ENCODE peak calls at places on chromosome 6, in six cellular contexts. Y is small intestine, O is Panc1, F is fibroblast of mammary gland, E is right atrium auricular region, W is upper lobe of left lung. T is an unnamed sample.

GRCh38 chr6:48098923-48099322 is 12.1 kb downstream of the PTCHD4 start:
- DNase-seq in W (no peak), O (no peak), Y (no peak), E (no peak), F (peak), T (no peak)

GRCh38 chr6:30227763-30228487 is 14.7 kb upstream of the TRIM26 start:
- DNase-seq in F (no peak), Y (no peak), W (no peak), E (no peak), O (no peak), T (no peak)

GRCh38 chr6:1230281-1230680 is 81.6 kb upstream of the FOXQ1 start:
- DNase-seq in O (no peak), W (no peak), F (no peak), Y (no peak), E (no peak), T (no peak)

GRCh38 chr6:43269273-43270007 is 26.2 kb downstream of the TTBK1 start:
- DNase-seq in F (no peak), W (no peak), Y (peak), O (no peak), E (no peak), T (no peak)

GRCh38 chr6:127201321-127201720 is 65.3 kb upstream of the RNF146 start:
- DNase-seq in E (no peak), Y (no peak), F (peak), W (no peak), O (no peak), T (no peak)

GRCh38 chr6:32109114-32109764 is at the start of gene TNXB:
- DNase-seq in F (no peak), O (no peak), E (peak), Y (no peak), W (no peak), T (peak)

GRCh38 chr6:141483561-141484061 is 649.1 kb upstream of the GJE1 start:
- DNase-seq in Y (peak), W (no peak), E (no peak), O (peak), F (peak), T (no peak)

GRCh38 chr6:28489366-28490190 is 26.0 kb downstream of the GPX6 start:
- DNase-seq in Y (no peak), E (no peak), O (peak), W (peak), F (peak), T (no peak)

GRCh38 chr6:15872252-15873103 is 209.7 kb upstream of the DTNBP1 start:
- DNase-seq in O (no peak), F (peak), Y (no peak), E (no peak), W (no peak), T (no peak)

GRCh38 chr6:4348462-4349112 is 213.2 kb upstream of the ECI2 start:
- DNase-seq in Y (no peak), W (no peak), E (no peak), O (no peak), F (peak), T (no peak)

DNA sequence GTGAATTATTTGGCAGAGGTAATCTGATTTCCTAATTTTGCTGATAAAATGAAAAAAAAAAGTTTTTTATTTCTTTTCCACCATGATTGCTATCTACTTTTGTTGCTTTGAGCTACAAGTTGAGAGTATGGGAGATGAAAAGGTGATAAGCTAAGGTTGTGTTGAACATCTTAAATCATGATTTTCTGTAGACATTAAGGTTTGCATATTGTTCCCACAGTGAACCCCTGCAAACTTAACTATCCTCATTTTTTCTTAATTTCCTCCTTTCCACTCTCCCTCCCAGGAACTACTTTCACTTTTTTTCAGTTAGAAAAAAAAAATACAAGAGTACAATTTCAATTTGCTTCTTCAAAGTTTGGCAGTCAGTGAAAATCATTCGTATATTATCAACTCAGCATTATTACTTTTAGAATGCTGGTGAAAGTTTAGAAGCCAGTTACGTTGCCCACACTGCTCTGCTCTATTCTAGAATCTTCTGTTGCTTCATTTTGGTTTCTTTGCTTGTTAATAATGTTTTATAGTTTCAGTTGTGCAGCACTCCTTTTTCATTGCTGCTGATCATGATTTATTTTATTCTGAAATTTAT is 673.8 kb upstream of the CITED2 start:
- DNase-seq in Y (no peak), W (no peak), E (no peak), F (no peak), O (no peak), T (no peak)
- H3K4me3 ChIP-seq in Y (no peak), W (no peak), E (no peak), F (no peak), O (no peak), T (no peak)

DNA sequence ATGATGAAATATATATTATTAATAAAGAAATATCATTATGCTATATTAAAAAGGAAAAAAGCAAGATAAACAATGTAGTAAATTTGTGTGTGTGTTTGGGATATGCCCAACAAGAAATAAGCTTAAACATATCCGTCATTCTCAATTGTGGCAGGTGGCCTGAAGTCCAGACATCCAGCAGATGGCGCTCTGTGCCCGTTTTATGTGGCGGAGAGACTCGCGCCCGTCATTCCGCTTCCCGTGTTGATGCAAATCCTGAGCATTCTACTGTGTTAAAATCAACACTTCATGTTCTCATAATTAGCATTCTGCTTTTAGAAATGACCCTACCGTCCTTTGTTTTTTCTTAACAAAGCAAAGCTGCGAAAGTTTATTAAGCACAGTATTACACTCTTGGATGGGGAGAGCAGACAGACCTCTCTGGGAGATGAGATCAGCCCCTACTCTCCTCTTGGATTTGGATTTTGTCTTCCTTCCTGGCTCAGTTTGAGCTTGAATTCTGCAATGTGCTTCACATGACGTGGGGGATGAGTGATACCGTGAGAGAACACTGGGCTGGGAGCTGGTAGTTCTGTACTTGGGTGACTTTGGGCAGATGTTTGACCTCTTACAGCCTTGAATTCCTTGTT is 125.8 kb downstream of the MCHR2 start:
- DNase-seq in F (peak), W (peak), Y (peak), E (peak), O (peak), T (no peak)
- H3K4me3 ChIP-seq in F (peak), W (no peak), Y (no peak), E (no peak), O (no peak), T (no peak)

GRCh38 chr6:158835616-158836221 is 16.6 kb upstream of the EZR start:
- DNase-seq in F (peak), W (peak), O (no peak), Y (peak), E (peak), T (no peak)
- H3K4me3 ChIP-seq in F (no peak), W (peak), O (no peak), Y (no peak), E (peak), T (no peak)

GRCh38 chr6:39568896-39569295 is 156.3 kb downstream of the KIF6 start:
- DNase-seq in F (peak), E (no peak), O (no peak), Y (no peak), W (no peak), T (no peak)

GRCh38 chr6:39565948-39566347 is 159.3 kb downstream of the KIF6 start:
- DNase-seq in F (no peak), E (no peak), Y (no peak), O (no peak), W (no peak), T (no peak)

GRCh38 chr6:39566381-39566934 is 158.8 kb downstream of the KIF6 start:
- DNase-seq in E (no peak), W (no peak), F (peak), Y (no peak), O (no peak), T (no peak)

GRCh38 chr6:39561536-39562266 is 163.5 kb downstream of the KIF6 start:
- DNase-seq in Y (no peak), E (no peak), F (no peak), O (no peak), W (peak), T (no peak)

GRCh38 chr6:39567091-39567490 is 158.1 kb downstream of the KIF6 start:
- DNase-seq in F (no peak), E (no peak), Y (no peak), W (no peak), O (no peak), T (no peak)
- H3K4me3 ChIP-seq in F (no peak), E (no peak), Y (no peak), W (no peak), O (no peak), T (no peak)

DNA sequence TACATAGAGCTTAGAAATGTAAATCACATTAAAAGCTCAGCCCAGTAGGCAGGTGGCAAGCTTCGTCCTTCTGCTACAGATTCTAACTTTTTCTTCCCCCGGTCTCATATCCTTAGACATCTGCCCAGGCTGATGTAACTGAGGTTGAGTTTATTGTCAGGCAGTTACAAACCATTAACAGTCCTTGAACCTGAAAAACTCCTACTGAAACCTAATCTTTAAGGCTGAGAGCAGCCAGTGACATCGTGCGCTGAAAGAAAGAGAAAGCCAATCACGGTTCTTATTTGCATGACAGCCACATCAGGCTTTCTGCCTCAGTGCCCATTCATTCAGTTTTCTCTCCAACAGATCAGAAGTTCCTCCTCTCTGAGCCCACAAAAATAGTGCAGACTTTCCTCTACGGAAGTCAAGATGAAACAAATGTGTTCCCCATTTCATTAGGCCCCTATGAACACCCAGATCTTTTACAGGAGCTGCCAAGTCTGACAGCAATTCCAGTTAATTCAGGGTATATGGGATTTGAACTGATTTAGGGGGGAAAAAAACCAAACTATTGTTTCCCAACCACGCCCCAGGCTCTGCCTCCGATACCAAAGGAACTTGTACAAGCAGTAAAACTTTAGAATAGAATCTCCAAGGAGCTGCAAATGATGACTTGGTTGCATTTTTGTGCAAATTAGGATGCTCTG is at the start of gene NHSL1:
- DNase-seq in O (no peak), F (no peak), Y (peak), W (no peak), E (no peak), T (no peak)
- H3K4me3 ChIP-seq in O (no peak), F (no peak), Y (no peak), W (no peak), E (no peak), T (no peak)

GRCh38 chr6:160015778-160016684 is 47.1 kb downstream of the IGF2R start:
- DNase-seq in O (no peak), E (no peak), Y (peak), F (no peak), W (no peak), T (no peak)
- H3K4me3 ChIP-seq in O (no peak), E (no peak), Y (no peak), F (no peak), W (no peak), T (no peak)

DNA sequence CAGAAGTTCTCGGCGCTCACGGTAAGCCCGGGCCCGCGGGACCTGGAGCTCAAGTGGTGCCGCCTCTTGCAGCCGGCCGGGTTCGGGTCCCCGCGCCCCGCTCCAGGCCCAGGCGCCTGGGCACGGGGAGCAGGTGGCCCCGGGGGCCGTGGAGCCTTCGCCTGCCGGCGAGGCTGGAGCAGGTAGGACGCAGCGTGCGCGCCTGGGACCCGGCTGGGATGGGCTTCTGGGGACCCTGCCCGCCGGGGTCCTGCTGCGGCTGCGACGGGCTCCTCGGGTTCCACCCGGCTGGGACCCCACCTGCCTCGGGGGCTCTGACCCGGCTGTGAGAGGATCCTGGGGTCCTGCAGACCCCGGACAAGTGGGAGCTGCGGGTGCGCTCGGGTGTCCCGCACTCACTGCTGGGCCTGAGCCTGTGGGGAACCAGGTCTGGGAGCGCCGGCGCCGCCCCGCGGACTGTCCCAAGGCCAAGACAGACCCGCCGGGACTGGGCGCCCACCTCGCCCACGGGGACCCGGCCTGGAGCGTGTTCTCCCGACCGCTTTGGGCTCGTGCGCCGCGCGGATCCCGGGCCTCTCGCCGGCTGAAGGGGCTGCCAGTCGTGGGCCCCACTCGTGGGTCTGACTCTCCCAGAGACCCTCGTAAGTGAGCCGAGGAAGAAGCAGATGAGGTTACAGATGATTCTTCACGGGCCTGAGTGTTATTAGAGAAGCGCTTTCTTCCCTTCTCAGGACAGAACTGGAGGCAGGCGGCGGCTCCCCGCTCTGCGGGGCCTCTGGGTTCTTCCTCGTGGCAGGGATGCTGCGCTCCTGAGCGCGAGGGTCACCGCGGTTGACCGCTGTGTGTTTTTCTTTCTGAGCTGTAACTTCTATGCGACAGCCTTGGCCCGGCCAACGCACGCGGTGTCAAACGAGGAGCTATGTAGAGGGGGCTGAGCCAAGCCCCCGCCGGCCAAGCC is 729 bp downstream of the SMOC2 start:
- DNase-seq in O (no peak), W (no peak), E (no peak), F (no peak), Y (no peak), T (peak)
- H3K4me3 ChIP-seq in O (no peak), W (peak), E (peak), F (no peak), Y (peak), T (peak)